ENCODE peak calls at places on chromosome 10, in ten cellular contexts. Y is mesenteric fat pad; L is NCI-H1105; Q is RWPE1; Z is fibroblast of pulmonary artery; D is ELR; X is ascending aorta; T is myocyte; V is CD8-positive, alpha-beta memory T cell; K is effector memory CD4-positive, alpha-beta T cell. B is an unnamed sample.

GRCh38 chr10:83983578-83984255 is 155.6 kb upstream of the GHITM start:
- DNase-seq in L (peak), Z (peak), X (no peak), D (peak), Y (no peak), Q (peak), V (no peak), T (peak), K (no peak), B (no peak)

GRCh38 chr10:9305018-9305655 is 1250.6 kb downstream of the GATA3 start:
- DNase-seq in K (no peak), Y (no peak), Q (peak), T (peak), Z (peak), V (no peak), X (no peak), L (peak), D (peak), B (no peak)

GRCh38 chr10:11560076-11560709 is 51.3 kb downstream of the USP6NL start:
- DNase-seq in K (no peak), L (no peak), X (no peak), Z (peak), D (no peak), V (no peak), Q (no peak), T (no peak), Y (no peak), B (no peak)

GRCh38 chr10:119449210-119449584 is 93.3 kb downstream of the RGS10 start:
- DNase-seq in K (no peak), Z (no peak), D (no peak), Y (no peak), Q (no peak), T (no peak), X (no peak), L (no peak), V (no peak), B (no peak)

GRCh38 chr10:60009316-60009715 is 103.0 kb upstream of the CCDC6 start:
- DNase-seq in Y (no peak), L (no peak), D (no peak), K (no peak), V (no peak), Z (no peak), X (no peak), Q (no peak), T (no peak), B (no peak)

GRCh38 chr10:49783645-49784044 is 21.5 kb upstream of the OGDHL start:
- DNase-seq in X (no peak), Z (no peak), D (no peak), K (no peak), Y (no peak), L (no peak), T (no peak), Q (no peak), V (no peak), B (no peak)

GRCh38 chr10:44261710-44262455 is 123.0 kb downstream of the CXCL12 start:
- DNase-seq in K (no peak), D (peak), Z (peak), Y (no peak), L (no peak), V (no peak), X (no peak), T (no peak), Q (no peak), B (no peak)

GRCh38 chr10:98846787-98847186 is 388.9 kb downstream of the HPSE2 start:
- DNase-seq in X (no peak), Z (no peak), Y (no peak), D (no peak), Q (no peak), T (no peak), V (no peak), L (no peak), K (no peak), B (no peak)

GRCh38 chr10:190216-190615 is 55.0 kb downstream of the ZMYND11 start:
- DNase-seq in V (no peak), Q (no peak), Y (no peak), L (no peak), K (no peak), T (no peak), D (no peak), X (no peak), Z (no peak), B (no peak)

GRCh38 chr10:98664329-98665042 is 217.8 kb upstream of the HPS1 start:
- DNase-seq in T (peak), L (no peak), Z (peak), X (no peak), Y (no peak), D (peak), V (peak), Q (peak), K (no peak), B (peak)

GRCh38 chr10:93893646-93894515 is at the start of gene SLC35G1:
- DNase-seq in V (peak), L (peak), X (peak), Y (peak), K (peak), D (peak), T (peak), Z (peak), Q (peak), B (peak)

GRCh38 chr10:103659674-103660363 is 166.3 kb downstream of the NEURL1 start:
- DNase-seq in K (peak), Z (peak), V (peak), D (peak), Q (no peak), T (peak), L (no peak), Y (no peak), X (peak), B (peak)

GRCh38 chr10:14200645-14201534 is 129.8 kb downstream of the FRMD4A start:
- DNase-seq in K (no peak), T (peak), Q (no peak), L (no peak), X (no peak), V (no peak), Z (no peak), D (no peak), Y (no peak), B (no peak)

B was measured in CD8-positive, alpha-beta T cell.